ENCODE peak calls at places on chromosomes 3 and 15, in ten cellular contexts. V is stimulated activated CD4-positive, alpha-beta T cell treated with anti-CD3 and anti-CD28 coated beads, Interleukin-15, amount 100 ng/mL, for 48 hours; U is EH; A is RKO; Y is C1 segment of cervical spinal cord; H is fibroblast of the conjunctiva; R is astrocyte of the spinal cord; F is activated CD8-positive, alpha-beta memory T cell treated with anti-CD3 and anti-CD28 coated beads for 48 hours; O is mesothelial cell of epicardium; W is ureter. J is an unnamed sample.

GRCh38 chr3:9659849-9660248 is 10.5 kb downstream of the MTMR14 start:
- DNase-seq in W (no peak), R (no peak), H (no peak), F (no peak), U (no peak), Y (no peak), A (no peak), O (no peak), V (no peak), J (no peak)

GRCh38 chr3:22474706-22475470 is 723.9 kb upstream of the ZNF385D start:
- DNase-seq in H (peak), V (no peak), Y (no peak), W (no peak), R (peak), F (no peak), U (peak), O (no peak), A (no peak), J (no peak)

GRCh38 chr3:18872466-18872865 is 275.8 kb upstream of the KCNH8 start:
- DNase-seq in A (peak), U (no peak), W (no peak), V (no peak), H (no peak), F (no peak), R (no peak), Y (no peak), O (no peak), J (no peak)

GRCh38 chr3:152349397-152349796 is 80.7 kb downstream of the MBNL1 start:
- DNase-seq in U (peak), W (no peak), V (no peak), H (peak), A (no peak), R (peak), O (no peak), F (no peak), Y (no peak), J (no peak)

GRCh38 chr15:94584833-94585244 is 353.5 kb downstream of the MCTP2 start:
- DNase-seq in W (no peak), V (peak), R (peak), O (no peak), U (no peak), F (peak), A (no peak), Y (no peak), H (no peak), J (no peak)

GRCh38 chr3:4425707-4426106 is 41.4 kb downstream of the SUMF1 start:
- DNase-seq in R (no peak), U (no peak), Y (no peak), F (no peak), O (no peak), V (no peak), A (no peak), W (no peak), H (no peak), J (no peak)

GRCh38 chr3:9879830-9880549 is at the start of gene CIDEC:
- DNase-seq in V (no peak), A (no peak), U (no peak), R (no peak), F (no peak), Y (no peak), H (no peak), O (no peak), W (no peak), J (no peak)

GRCh38 chr15:40155270-40155910 is 5.5 kb upstream of the BUB1B start:
- DNase-seq in H (no peak), W (peak), O (no peak), A (no peak), Y (no peak), F (no peak), V (no peak), R (no peak), U (no peak), J (no peak)

GRCh38 chr3:128488995-128489859 is 3.8 kb downstream of the GATA2 start:
- DNase-seq in O (no peak), Y (no peak), F (no peak), W (peak), V (no peak), A (no peak), H (no peak), R (no peak), U (peak), J (no peak)

GRCh38 chr15:42582569-42583235 is 7.3 kb downstream of the STARD9 start:
- DNase-seq in A (no peak), F (no peak), U (no peak), H (no peak), W (no peak), V (no peak), Y (no peak), O (no peak), R (no peak), J (no peak)

GRCh38 chr15:83365370-83365938 is 81.0 kb upstream of the BNC1 start:
- DNase-seq in Y (peak), A (no peak), O (peak), H (peak), U (peak), V (no peak), F (no peak), W (peak), R (peak), J (peak)

GRCh38 chr15:78264304-78265136 is at the start of gene DNAJA4:
- DNase-seq in H (no peak), F (peak), W (peak), V (peak), O (no peak), A (peak), U (peak), R (peak), Y (peak), J (peak)

GRCh38 chr3:168327836-168328235 is 232.1 kb upstream of the GOLIM4 start:
- DNase-seq in F (no peak), V (no peak), H (no peak), Y (no peak), A (no peak), W (no peak), O (no peak), U (no peak), R (no peak), J (no peak)

GRCh38 chr3:134090031-134090430 is 60.3 kb upstream of the SLCO2A1 start:
- DNase-seq in W (no peak), V (no peak), Y (no peak), R (no peak), H (no peak), F (no peak), A (no peak), O (no peak), U (peak), J (no peak)

GRCh38 chr3:118729546-118729945 is 305.1 kb downstream of the IGSF11 start:
- DNase-seq in V (no peak), R (no peak), O (no peak), W (no peak), H (no peak), A (no peak), U (no peak), Y (no peak), F (no peak), J (no peak)

GRCh38 chr3:32646761-32647160 is 38.2 kb upstream of the CNOT10 start:
- DNase-seq in H (no peak), W (no peak), V (no peak), R (no peak), F (no peak), Y (no peak), U (peak), A (no peak), O (no peak), J (no peak)

GRCh38 chr15:48796930-48797329 is 13.9 kb downstream of the CEP152 start:
- DNase-seq in H (no peak), F (no peak), A (no peak), O (no peak), R (peak), V (no peak), U (peak), Y (no peak), W (no peak), J (no peak)

GRCh38 chr3:194136519-194137313 is 768 bp downstream of the HES1 start:
- DNase-seq in R (peak), Y (peak), A (peak), V (no peak), U (peak), F (no peak), O (peak), H (no peak), W (peak), J (peak)

GRCh38 chr3:172530101-172530561 is 6.9 kb upstream of the TNFSF10 start:
- DNase-seq in O (no peak), W (no peak), V (no peak), F (no peak), Y (no peak), H (no peak), A (no peak), R (no peak), U (no peak), J (no peak)

GRCh38 chr3:143209715-143210059 is 90.1 kb downstream of the CHST2 start:
- DNase-seq in F (no peak), W (no peak), R (no peak), H (no peak), Y (no peak), A (no peak), O (no peak), V (no peak), U (no peak), J (no peak)

GRCh38 chr3:30614943-30615342 is 8.5 kb downstream of the TGFBR2 start:
- DNase-seq in V (no peak), W (no peak), A (no peak), H (no peak), U (no peak), Y (no peak), O (no peak), F (no peak), R (no peak), J (no peak)

GRCh38 chr3:112004664-112005063 is 5.9 kb downstream of the TAGLN3 start:
- DNase-seq in F (no peak), Y (no peak), H (no peak), O (no peak), U (no peak), V (no peak), A (no peak), R (no peak), W (no peak), J (no peak)

GRCh38 chr3:120791958-120792357 is 49.4 kb downstream of the GTF2E1 start:
- DNase-seq in U (peak), H (no peak), Y (no peak), F (no peak), A (peak), V (no peak), R (peak), W (no peak), O (no peak), J (no peak)

GRCh38 chr3:54756330-54756731 is 171.5 kb downstream of the LRTM1 start:
- DNase-seq in R (peak), Y (no peak), A (no peak), W (no peak), H (peak), V (no peak), F (no peak), O (no peak), U (peak), J (no peak)

GRCh38 chr3:197559662-197560061 is 3.9 kb upstream of the BDH1 start:
- DNase-seq in A (no peak), U (no peak), H (no peak), W (no peak), O (no peak), R (no peak), Y (no peak), F (no peak), V (no peak), J (no peak)

GRCh38 chr15:70152070-70152480 is 54.4 kb upstream of the TLE3 start:
- DNase-seq in U (no peak), V (no peak), F (no peak), R (peak), O (no peak), W (no peak), Y (no peak), H (no peak), A (no peak), J (no peak)

GRCh38 chr3:45787551-45787950 is 8.8 kb downstream of the SLC6A20 start:
- DNase-seq in R (no peak), O (no peak), A (no peak), F (no peak), V (no peak), H (no peak), W (no peak), U (no peak), Y (no peak), J (no peak)

GRCh38 chr15:71386448-71387236 is 271.4 kb downstream of the THSD4 start:
- DNase-seq in V (no peak), H (no peak), Y (no peak), F (no peak), A (peak), U (no peak), W (no peak), R (peak), O (no peak), J (no peak)

GRCh38 chr3:65732060-65732933 is 306.4 kb downstream of the MAGI1 start:
- DNase-seq in H (peak), R (peak), W (no peak), Y (no peak), V (no peak), O (no peak), U (peak), F (no peak), A (peak), J (no peak)

GRCh38 chr3:13161021-13161759 is 88.0 kb upstream of the IQSEC1 start:
- DNase-seq in F (no peak), Y (no peak), W (no peak), U (peak), V (no peak), O (no peak), R (no peak), A (no peak), H (no peak), J (no peak)

GRCh38 chr3:137962251-137962650 is 47.7 kb upstream of the CLDN18 start:
- DNase-seq in V (no peak), U (no peak), W (no peak), O (no peak), R (no peak), Y (no peak), H (no peak), A (no peak), F (no peak), J (no peak)

GRCh38 chr15:31238906-31239305 is 87.7 kb upstream of the KLF13 start:
- DNase-seq in U (no peak), A (no peak), Y (no peak), O (no peak), W (no peak), H (no peak), V (no peak), R (no peak), F (no peak), J (no peak)

GRCh38 chr3:16883057-16883725 is 1.6 kb upstream of the PLCL2 start:
- DNase-seq in R (peak), H (peak), O (no peak), A (no peak), W (no peak), V (no peak), F (no peak), U (peak), Y (no peak), J (no peak)

GRCh38 chr3:130635285-130635684 is 111.3 kb downstream of the PIK3R4 start:
- DNase-seq in R (no peak), O (no peak), H (no peak), A (no peak), V (no peak), U (no peak), F (no peak), W (no peak), Y (no peak), J (no peak)

GRCh38 chr15:101490408-101490891 is 943 bp upstream of the PCSK6 start:
- DNase-seq in R (no peak), O (no peak), W (no peak), U (no peak), F (no peak), H (no peak), Y (no peak), A (no peak), V (no peak), J (no peak)

GRCh38 chr15:41848595-41848994 is 9.9 kb downstream of the PLA2G4B start:
- DNase-seq in A (no peak), U (no peak), V (peak), W (no peak), O (no peak), Y (no peak), R (no peak), H (no peak), F (no peak), J (no peak)

GRCh38 chr3:175668300-175668699 is 809.2 kb downstream of the NAALADL2 start:
- DNase-seq in F (no peak), W (no peak), Y (no peak), U (peak), A (no peak), R (no peak), V (no peak), O (no peak), H (no peak), J (no peak)

GRCh38 chr3:179666436-179667035 is 13.7 kb downstream of the USP13 start:
- DNase-seq in F (no peak), W (no peak), Y (peak), U (peak), R (peak), A (no peak), V (no peak), H (no peak), O (no peak), J (no peak)

GRCh38 chr3:12962292-12962691 is 110.9 kb downstream of the IQSEC1 start:
- DNase-seq in R (no peak), U (no peak), A (no peak), F (no peak), W (no peak), H (no peak), Y (no peak), O (no peak), V (no peak), J (no peak)

J was measured in tibial nerve.